ENCODE peak calls at places on chromosomes 7 and 10, in six cellular contexts. One of them, this sample, is unnamed.

GRCh38 chr7:134766779-134767566 is 12.5 kb upstream of the CALD1 start:
- DNase-seq in dorsolateral prefrontal cortex: no peak
- DNase-seq in GM23248: peak
- DNase-seq in psoas muscle: no peak
- DNase-seq in kidney: no peak
- DNase-seq in stomach: no peak
- DNase-seq in this sample: no peak

GRCh38 chr10:62047960-62048383 is 146.5 kb downstream of the ARID5B start:
- DNase-seq in dorsolateral prefrontal cortex: no peak
- DNase-seq in GM23248: peak
- DNase-seq in psoas muscle: peak
- DNase-seq in kidney: no peak
- DNase-seq in stomach: no peak
- DNase-seq in this sample: no peak

GRCh38 chr7:142870575-142871259 is 14.8 kb downstream of the TRPV6 start:
- DNase-seq in dorsolateral prefrontal cortex: no peak
- DNase-seq in GM23248: no peak
- DNase-seq in psoas muscle: peak
- DNase-seq in kidney: no peak
- DNase-seq in stomach: no peak
- DNase-seq in this sample: no peak

GRCh38 chr10:8278099-8278498 is 223.6 kb downstream of the GATA3 start:
- DNase-seq in dorsolateral prefrontal cortex: no peak
- DNase-seq in GM23248: no peak
- DNase-seq in psoas muscle: no peak
- DNase-seq in kidney: no peak
- DNase-seq in stomach: no peak
- DNase-seq in this sample: no peak

GRCh38 chr7:120452665-120453064 is 179.7 kb downstream of the KCND2 start:
- DNase-seq in dorsolateral prefrontal cortex: no peak
- DNase-seq in GM23248: no peak
- DNase-seq in psoas muscle: no peak
- DNase-seq in kidney: no peak
- DNase-seq in stomach: no peak
- DNase-seq in this sample: no peak

GRCh38 chr7:95398155-95398940 is 2.2 kb upstream of the PON3 start:
- DNase-seq in dorsolateral prefrontal cortex: no peak
- DNase-seq in GM23248: no peak
- DNase-seq in psoas muscle: no peak
- DNase-seq in kidney: no peak
- DNase-seq in stomach: no peak
- DNase-seq in this sample: no peak

GRCh38 chr10:99975942-99976809 is 33.6 kb downstream of the DNMBP start:
- DNase-seq in dorsolateral prefrontal cortex: no peak
- DNase-seq in GM23248: peak
- DNase-seq in psoas muscle: no peak
- DNase-seq in kidney: no peak
- DNase-seq in stomach: no peak
- DNase-seq in this sample: no peak

GRCh38 chr10:22713853-22714523 is 390 bp downstream of the PIP4K2A start:
- DNase-seq in dorsolateral prefrontal cortex: no peak
- DNase-seq in GM23248: peak
- DNase-seq in psoas muscle: peak
- DNase-seq in kidney: peak
- DNase-seq in stomach: no peak
- DNase-seq in this sample: no peak

GRCh38 chr10:15690031-15690430 is 29.7 kb downstream of the ITGA8 start:
- DNase-seq in dorsolateral prefrontal cortex: no peak
- DNase-seq in GM23248: no peak
- DNase-seq in psoas muscle: no peak
- DNase-seq in kidney: peak
- DNase-seq in stomach: no peak
- DNase-seq in this sample: no peak

GRCh38 chr10:15700078-15700477 is 19.6 kb downstream of the ITGA8 start:
- DNase-seq in dorsolateral prefrontal cortex: no peak
- DNase-seq in GM23248: no peak
- DNase-seq in psoas muscle: no peak
- DNase-seq in kidney: no peak
- DNase-seq in stomach: no peak
- DNase-seq in this sample: no peak

DNA sequence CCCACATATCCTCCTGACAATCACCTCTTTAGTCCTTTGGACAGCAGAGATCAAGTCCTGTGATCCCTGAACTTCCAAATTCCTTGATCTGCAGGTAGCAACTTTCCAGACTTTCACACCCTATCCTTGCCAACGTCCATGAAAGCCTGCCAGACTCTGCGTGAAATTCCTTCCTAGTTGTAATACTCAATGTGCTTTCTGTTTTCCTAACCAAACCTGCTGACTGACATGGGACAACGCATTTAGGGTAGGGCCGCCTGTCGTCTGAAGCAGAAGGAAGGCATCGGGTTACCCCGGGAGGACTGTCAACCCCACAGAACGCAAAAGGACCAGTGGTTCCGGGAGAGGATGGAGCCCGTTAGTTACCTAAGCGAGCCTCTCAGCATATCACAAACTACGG is 23.9 kb downstream of the ITGA8 start:
- DNase-seq in dorsolateral prefrontal cortex: no peak
- DNase-seq in GM23248: no peak
- DNase-seq in psoas muscle: no peak
- DNase-seq in kidney: no peak
- DNase-seq in stomach: no peak
- DNase-seq in this sample: no peak
- H3K4me3 ChIP-seq in dorsolateral prefrontal cortex: no peak
- H3K4me3 ChIP-seq in GM23248: no peak
- H3K4me3 ChIP-seq in psoas muscle: no peak
- H3K4me3 ChIP-seq in kidney: no peak
- H3K4me3 ChIP-seq in stomach: no peak
- H3K4me3 ChIP-seq in this sample: no peak

GRCh38 chr7:36153571-36154097 is 580 bp downstream of the EEPD1 start:
- DNase-seq in dorsolateral prefrontal cortex: no peak
- DNase-seq in GM23248: peak
- DNase-seq in psoas muscle: no peak
- DNase-seq in kidney: no peak
- DNase-seq in stomach: no peak
- DNase-seq in this sample: no peak

GRCh38 chr7:36157506-36158320 is 4.7 kb downstream of the EEPD1 start:
- DNase-seq in dorsolateral prefrontal cortex: no peak
- DNase-seq in GM23248: no peak
- DNase-seq in psoas muscle: no peak
- DNase-seq in kidney: no peak
- DNase-seq in stomach: no peak
- DNase-seq in this sample: no peak

GRCh38 chr7:36154255-36155212 is 1.5 kb downstream of the EEPD1 start:
- DNase-seq in dorsolateral prefrontal cortex: no peak
- DNase-seq in GM23248: peak
- DNase-seq in psoas muscle: peak
- DNase-seq in kidney: peak
- DNase-seq in stomach: no peak
- DNase-seq in this sample: no peak

GRCh38 chr7:36158321-36158605 is 5.2 kb downstream of the EEPD1 start:
- DNase-seq in dorsolateral prefrontal cortex: no peak
- DNase-seq in GM23248: no peak
- DNase-seq in psoas muscle: no peak
- DNase-seq in kidney: no peak
- DNase-seq in stomach: no peak
- DNase-seq in this sample: no peak

DNA sequence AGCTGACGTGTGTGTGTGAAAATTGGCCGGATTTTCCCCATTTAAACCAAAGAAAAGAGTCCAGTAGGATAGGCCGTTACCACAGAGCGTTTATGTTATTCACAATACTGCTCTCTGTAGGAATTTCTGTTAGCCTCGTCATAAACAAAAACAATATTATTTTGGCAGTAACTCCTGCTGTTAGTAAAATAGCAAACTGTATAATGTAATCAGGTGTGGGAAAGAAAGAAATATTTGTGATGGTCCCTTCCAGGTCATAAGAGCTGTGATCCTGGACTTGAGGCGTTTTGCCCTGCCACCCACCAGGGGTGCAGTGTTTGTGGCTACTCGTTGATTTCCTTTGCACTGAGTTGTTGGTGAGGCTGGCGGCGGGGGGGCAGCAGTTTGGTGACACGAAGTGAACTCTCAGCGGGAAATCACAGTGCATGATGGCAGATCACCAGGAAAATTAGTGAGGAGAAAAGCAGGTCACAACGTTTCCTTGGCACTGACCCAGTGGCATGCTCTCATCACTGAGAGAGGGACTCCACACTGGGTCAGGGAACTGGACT is 2.8 kb downstream of the EEPD1 start:
- DNase-seq in dorsolateral prefrontal cortex: peak
- DNase-seq in GM23248: peak
- DNase-seq in psoas muscle: peak
- DNase-seq in kidney: peak
- DNase-seq in stomach: peak
- DNase-seq in this sample: no peak
- H3K4me3 ChIP-seq in dorsolateral prefrontal cortex: peak
- H3K4me3 ChIP-seq in GM23248: peak
- H3K4me3 ChIP-seq in psoas muscle: peak
- H3K4me3 ChIP-seq in kidney: peak
- H3K4me3 ChIP-seq in stomach: peak
- H3K4me3 ChIP-seq in this sample: no peak

GRCh38 chr10:70323143-70323696 is 39.4 kb upstream of the NPFFR1 start:
- DNase-seq in dorsolateral prefrontal cortex: no peak
- DNase-seq in GM23248: no peak
- DNase-seq in psoas muscle: no peak
- DNase-seq in kidney: peak
- DNase-seq in stomach: no peak
- DNase-seq in this sample: no peak

GRCh38 chr10:70324341-70324861 is 40.6 kb upstream of the NPFFR1 start:
- DNase-seq in dorsolateral prefrontal cortex: no peak
- DNase-seq in GM23248: no peak
- DNase-seq in psoas muscle: peak
- DNase-seq in kidney: peak
- DNase-seq in stomach: no peak
- DNase-seq in this sample: no peak

GRCh38 chr10:70321897-70322890 is 38.4 kb upstream of the NPFFR1 start:
- DNase-seq in dorsolateral prefrontal cortex: no peak
- DNase-seq in GM23248: no peak
- DNase-seq in psoas muscle: no peak
- DNase-seq in kidney: no peak
- DNase-seq in stomach: no peak
- DNase-seq in this sample: no peak

GRCh38 chr10:70324951-70325781 is 41.4 kb upstream of the NPFFR1 start:
- DNase-seq in dorsolateral prefrontal cortex: no peak
- DNase-seq in GM23248: no peak
- DNase-seq in psoas muscle: no peak
- DNase-seq in kidney: peak
- DNase-seq in stomach: no peak
- DNase-seq in this sample: no peak

GRCh38 chr10:70323697-70324340 is 40.0 kb upstream of the NPFFR1 start:
- DNase-seq in dorsolateral prefrontal cortex: no peak
- DNase-seq in GM23248: no peak
- DNase-seq in psoas muscle: no peak
- DNase-seq in kidney: peak
- DNase-seq in stomach: no peak
- DNase-seq in this sample: no peak
- H3K4me3 ChIP-seq in dorsolateral prefrontal cortex: no peak
- H3K4me3 ChIP-seq in GM23248: no peak
- H3K4me3 ChIP-seq in psoas muscle: peak
- H3K4me3 ChIP-seq in kidney: no peak
- H3K4me3 ChIP-seq in stomach: no peak
- H3K4me3 ChIP-seq in this sample: no peak

DNA sequence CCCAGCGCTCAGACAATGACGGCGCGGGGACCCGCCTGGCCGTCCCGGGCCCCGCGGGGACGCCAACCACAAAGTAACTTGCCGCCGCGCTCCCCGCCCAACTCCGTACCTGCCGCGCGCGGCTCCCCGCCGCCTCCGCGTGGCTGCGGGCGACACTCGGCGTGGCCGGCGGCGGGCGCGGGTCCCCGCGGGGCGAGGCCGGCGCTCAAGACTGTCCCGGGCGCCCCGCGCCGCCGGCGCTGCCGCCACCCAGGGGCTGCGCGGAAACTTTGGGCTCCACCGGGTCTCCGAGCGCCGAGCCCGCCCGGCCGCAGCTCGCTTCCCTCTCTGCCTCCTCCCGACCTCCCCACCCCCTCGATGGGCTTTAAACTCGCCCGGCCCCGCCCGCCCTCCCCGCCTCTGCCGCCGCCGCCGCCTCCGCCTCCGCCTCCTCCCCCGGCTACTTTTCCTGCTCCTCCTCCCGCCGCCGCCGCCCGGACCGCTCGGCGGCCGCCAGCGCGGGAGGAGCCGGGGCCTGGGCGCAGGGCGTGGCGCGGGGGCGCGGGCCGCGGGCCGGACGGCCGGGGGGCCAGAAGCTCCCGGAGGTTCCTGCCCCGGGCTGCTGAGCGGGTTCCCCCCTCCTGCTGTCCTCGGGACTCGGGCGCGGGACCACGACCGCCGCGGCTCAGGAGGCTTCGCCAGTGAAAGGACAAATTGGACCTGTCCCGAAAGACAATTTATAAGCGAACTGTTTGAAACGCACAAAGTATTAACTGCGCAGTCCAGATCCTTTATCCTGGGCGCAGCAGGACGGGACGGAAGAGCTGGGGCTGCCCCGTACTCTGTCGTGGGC is 10.6 kb upstream of the GRB10 start:
- DNase-seq in dorsolateral prefrontal cortex: no peak
- DNase-seq in GM23248: peak
- DNase-seq in psoas muscle: peak
- DNase-seq in kidney: peak
- DNase-seq in stomach: peak
- DNase-seq in this sample: peak
- H3K4me3 ChIP-seq in dorsolateral prefrontal cortex: peak
- H3K4me3 ChIP-seq in GM23248: peak
- H3K4me3 ChIP-seq in psoas muscle: peak
- H3K4me3 ChIP-seq in kidney: peak
- H3K4me3 ChIP-seq in stomach: peak
- H3K4me3 ChIP-seq in this sample: peak

GRCh38 chr7:111092406-111093160 is 1.7 kb downstream of the LRRN3 start:
- DNase-seq in dorsolateral prefrontal cortex: no peak
- DNase-seq in GM23248: no peak
- DNase-seq in psoas muscle: no peak
- DNase-seq in kidney: no peak
- DNase-seq in stomach: no peak
- DNase-seq in this sample: no peak
- H3K4me3 ChIP-seq in dorsolateral prefrontal cortex: peak
- H3K4me3 ChIP-seq in GM23248: no peak
- H3K4me3 ChIP-seq in psoas muscle: no peak
- H3K4me3 ChIP-seq in kidney: no peak
- H3K4me3 ChIP-seq in stomach: peak
- H3K4me3 ChIP-seq in this sample: no peak

This sample was measured in Caco-2.